ENCODE peak calls at places on chromosome 11, in nine cellular contexts. M is prostate gland, R is endothelial cell of umbilical vein, O is sigmoid colon, B is GM23338, L is K562, S is HL-60, U is esophagus muscularis mucosa, P is spleen. N is an unnamed sample.

GRCh38 chr11:120125005-120125404 is 12.9 kb downstream of the TRIM29 start:
- DNase-seq in M (no peak), R (no peak), O (no peak), B (no peak), L (peak), S (no peak), U (no peak), P (no peak), N (peak)

GRCh38 chr11:123235117-123235686 is 40.2 kb upstream of the CLMP start:
- DNase-seq in M (no peak), R (peak), O (peak), B (peak), L (peak), S (no peak), U (no peak), P (peak), N (peak)

GRCh38 chr11:92830382-92831148 is 138.9 kb upstream of the MTNR1B start:
- DNase-seq in M (no peak), R (no peak), O (no peak), B (no peak), L (no peak), S (no peak), U (no peak), P (no peak), N (no peak)

GRCh38 chr11:58286249-58286648 is 18.2 kb upstream of the OR10W1 start:
- DNase-seq in M (no peak), R (peak), O (no peak), B (peak), L (peak), S (peak), U (no peak), P (no peak), N (no peak)

GRCh38 chr11:12175694-12176241 is 65.4 kb downstream of the MICAL2 start:
- DNase-seq in M (no peak), R (peak), O (no peak), B (no peak), L (no peak), S (no peak), U (no peak), P (no peak), N (no peak)

GRCh38 chr11:19763315-19763714 is 50.7 kb downstream of the NAV2 start:
- DNase-seq in M (no peak), R (peak), O (no peak), B (no peak), L (no peak), S (no peak), U (no peak), P (no peak), N (no peak)

GRCh38 chr11:123487157-123487744 is 57.2 kb downstream of the GRAMD1B start:
- DNase-seq in M (no peak), R (no peak), O (no peak), B (no peak), L (no peak), S (no peak), U (no peak), P (no peak), N (no peak)

GRCh38 chr11:2561283-2562180 is 116.7 kb downstream of the KCNQ1 start:
- DNase-seq in M (no peak), R (no peak), O (peak), B (no peak), L (no peak), S (peak), U (no peak), P (peak), N (no peak)

GRCh38 chr11:44773351-44773965 is 46.7 kb downstream of the TSPAN18 start:
- DNase-seq in M (no peak), R (no peak), O (no peak), B (no peak), L (no peak), S (no peak), U (no peak), P (peak), N (no peak)

GRCh38 chr11:129813216-129813791 is 2.3 kb upstream of the TMEM45B start:
- DNase-seq in M (no peak), R (no peak), O (no peak), B (no peak), L (no peak), S (no peak), U (no peak), P (no peak), N (no peak)

GRCh38 chr11:69801513-69802335 is 17.5 kb downstream of the FGF3 start:
- DNase-seq in M (no peak), R (peak), O (no peak), B (peak), L (peak), S (no peak), U (no peak), P (no peak), N (no peak)

GRCh38 chr11:79121351-79121750 is 319.5 kb downstream of the TENM4 start:
- DNase-seq in M (no peak), R (no peak), O (no peak), B (no peak), L (no peak), S (no peak), U (peak), P (no peak), N (no peak)

GRCh38 chr11:69368119-69368880 is 74.3 kb downstream of the MYEOV start:
- DNase-seq in M (no peak), R (no peak), O (peak), B (no peak), L (no peak), S (no peak), U (peak), P (peak), N (no peak)

GRCh38 chr11:32899423-32899822 is 6.8 kb downstream of the QSER1 start:
- DNase-seq in M (no peak), R (no peak), O (no peak), B (no peak), L (no peak), S (no peak), U (no peak), P (no peak), N (no peak)

GRCh38 chr11:64444838-64445441 is 86.0 kb downstream of the RPS6KA4 start:
- DNase-seq in M (no peak), R (no peak), O (peak), B (peak), L (peak), S (peak), U (no peak), P (peak), N (peak)

GRCh38 chr11:59776210-59777066 is 21.3 kb downstream of the STX3 start:
- DNase-seq in M (peak), R (peak), O (no peak), B (no peak), L (peak), S (no peak), U (no peak), P (no peak), N (no peak)

GRCh38 chr11:127056338-127056971 is 55.9 kb upstream of the KIRREL3 start:
- DNase-seq in M (no peak), R (no peak), O (no peak), B (no peak), L (peak), S (no peak), U (no peak), P (no peak), N (no peak)

GRCh38 chr11:2208691-2209369 is 37.2 kb upstream of the TH start:
- DNase-seq in M (peak), R (no peak), O (peak), B (peak), L (no peak), S (no peak), U (no peak), P (peak), N (peak)

GRCh38 chr11:44905131-44905866 is 45.4 kb downstream of the TP53I11 start:
- DNase-seq in M (no peak), R (no peak), O (no peak), B (no peak), L (no peak), S (no peak), U (no peak), P (no peak), N (no peak)

GRCh38 chr11:27571151-27571840 is 64.7 kb upstream of the LIN7C start:
- DNase-seq in M (no peak), R (no peak), O (no peak), B (peak), L (no peak), S (no peak), U (no peak), P (no peak), N (no peak)

GRCh38 chr11:109062445-109062844 is 359.5 kb upstream of the C11orf87 start:
- DNase-seq in M (no peak), R (no peak), O (no peak), B (no peak), L (no peak), S (no peak), U (no peak), P (no peak), N (no peak)

GRCh38 chr11:90241414-90241813 is 18.6 kb upstream of the CHORDC1 start:
- DNase-seq in M (no peak), R (no peak), O (no peak), B (no peak), L (peak), S (no peak), U (no peak), P (no peak), N (no peak)

GRCh38 chr11:112580864-112581263 is 320.2 kb upstream of the PLET1 start:
- DNase-seq in M (no peak), R (no peak), O (no peak), B (no peak), L (no peak), S (no peak), U (peak), P (no peak), N (no peak)

GRCh38 chr11:74037309-74037708 is 28.4 kb upstream of the UCP3 start:
- DNase-seq in M (no peak), R (no peak), O (no peak), B (no peak), L (no peak), S (no peak), U (no peak), P (no peak), N (no peak)

GRCh38 chr11:78196661-78197091 is 8.0 kb downstream of the USP35 start:
- DNase-seq in M (no peak), R (no peak), O (no peak), B (no peak), L (no peak), S (no peak), U (no peak), P (peak), N (no peak)

GRCh38 chr11:126113515-126113957 is 50.9 kb upstream of the CDON start:
- DNase-seq in M (peak), R (peak), O (peak), B (no peak), L (no peak), S (no peak), U (no peak), P (peak), N (peak)

GRCh38 chr11:120517390-120518315 is 6.1 kb downstream of the GRIK4 start:
- DNase-seq in M (no peak), R (peak), O (peak), B (no peak), L (no peak), S (no peak), U (no peak), P (peak), N (no peak)

GRCh38 chr11:3153291-3153861 is 11.7 kb downstream of the OSBPL5 start:
- DNase-seq in M (no peak), R (no peak), O (peak), B (no peak), L (no peak), S (peak), U (no peak), P (peak), N (no peak)

GRCh38 chr11:112173152-112173551 is 2.2 kb upstream of the BCO2 start:
- DNase-seq in M (no peak), R (no peak), O (no peak), B (no peak), L (no peak), S (no peak), U (no peak), P (no peak), N (no peak)

GRCh38 chr11:103091024-103091423 is 936 bp downstream of the DCUN1D5 start:
- DNase-seq in M (no peak), R (peak), O (no peak), B (peak), L (no peak), S (peak), U (no peak), P (no peak), N (no peak)

GRCh38 chr11:18452927-18453326 is 2.7 kb upstream of the LDHAL6A start:
- DNase-seq in M (no peak), R (no peak), O (no peak), B (no peak), L (no peak), S (no peak), U (no peak), P (no peak), N (no peak)

GRCh38 chr11:93567406-93567819 is 24.2 kb upstream of the SMCO4 start:
- DNase-seq in M (peak), R (no peak), O (peak), B (no peak), L (no peak), S (no peak), U (no peak), P (no peak), N (peak)

DNA sequence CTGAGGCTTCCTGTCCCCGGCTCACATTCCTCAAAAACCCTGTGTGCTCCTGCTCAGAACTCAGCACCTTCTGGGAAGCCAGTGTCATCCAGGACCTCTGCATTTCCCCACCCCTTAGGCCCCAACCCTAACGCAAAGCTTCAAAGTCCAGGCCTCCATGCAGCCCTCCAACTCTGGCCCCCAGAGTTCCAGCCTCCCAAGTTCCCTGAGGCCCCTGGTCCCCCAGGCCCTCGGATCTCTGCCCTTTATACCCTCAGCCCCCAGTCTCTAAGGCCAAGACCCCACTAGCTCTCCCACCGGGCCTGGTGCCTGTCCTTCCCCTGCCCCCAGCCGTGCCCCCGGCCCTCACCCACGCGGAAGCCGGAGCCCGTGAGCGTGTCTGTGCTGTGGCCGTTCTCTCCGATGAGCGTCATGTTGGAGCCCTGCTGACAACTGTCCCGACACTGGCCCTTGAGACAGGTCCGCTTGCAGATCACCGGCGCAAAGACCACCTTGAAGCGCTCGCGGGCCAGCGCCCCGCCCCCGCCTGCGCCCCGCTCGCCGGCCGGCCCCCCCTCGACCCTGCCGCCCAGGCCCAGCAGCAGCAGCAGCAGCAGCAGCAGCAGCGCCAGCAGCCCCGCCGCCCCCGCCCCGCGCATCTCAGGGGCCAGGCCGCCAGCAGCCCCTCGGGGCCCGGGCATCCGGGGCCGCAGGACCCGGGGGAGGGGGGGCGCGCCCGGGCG is 718 bp downstream of the LTBP3 start:
- DNase-seq in M (no peak), R (peak), O (peak), B (no peak), L (no peak), S (no peak), U (no peak), P (peak), N (no peak)
- TF ChIP-seq POLR2AphosphoS5 in M (no peak), R (no peak), O (no peak), B (no peak), L (no peak), S (no peak), U (no peak), P (no peak), N (no peak)

DNA sequence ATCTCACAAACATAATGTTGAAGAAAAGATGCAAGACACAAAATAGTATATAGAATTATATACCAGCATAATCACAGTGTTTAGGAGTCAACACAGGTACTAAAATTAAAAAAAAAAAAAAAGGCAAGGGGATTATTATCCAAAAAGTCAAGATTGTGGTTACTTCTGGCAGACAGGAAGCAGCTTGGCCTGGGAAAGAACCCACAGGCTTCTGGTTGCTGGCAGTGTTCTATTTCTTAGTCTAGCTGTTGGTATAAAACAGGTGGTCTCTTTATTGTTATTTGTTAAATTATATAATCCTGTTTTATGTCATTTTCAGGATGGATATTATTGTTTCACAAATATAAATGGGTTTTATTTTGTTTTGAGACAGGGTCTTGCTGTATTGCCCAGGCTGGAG is 54.0 kb downstream of the C11orf58 start:
- DNase-seq in M (no peak), R (peak), O (no peak), B (no peak), L (no peak), S (no peak), U (no peak), P (peak), N (no peak)
- H3K4me3 ChIP-seq in M (no peak), R (no peak), O (no peak), B (no peak), L (no peak), S (no peak), U (no peak), P (no peak), N (no peak)

DNA sequence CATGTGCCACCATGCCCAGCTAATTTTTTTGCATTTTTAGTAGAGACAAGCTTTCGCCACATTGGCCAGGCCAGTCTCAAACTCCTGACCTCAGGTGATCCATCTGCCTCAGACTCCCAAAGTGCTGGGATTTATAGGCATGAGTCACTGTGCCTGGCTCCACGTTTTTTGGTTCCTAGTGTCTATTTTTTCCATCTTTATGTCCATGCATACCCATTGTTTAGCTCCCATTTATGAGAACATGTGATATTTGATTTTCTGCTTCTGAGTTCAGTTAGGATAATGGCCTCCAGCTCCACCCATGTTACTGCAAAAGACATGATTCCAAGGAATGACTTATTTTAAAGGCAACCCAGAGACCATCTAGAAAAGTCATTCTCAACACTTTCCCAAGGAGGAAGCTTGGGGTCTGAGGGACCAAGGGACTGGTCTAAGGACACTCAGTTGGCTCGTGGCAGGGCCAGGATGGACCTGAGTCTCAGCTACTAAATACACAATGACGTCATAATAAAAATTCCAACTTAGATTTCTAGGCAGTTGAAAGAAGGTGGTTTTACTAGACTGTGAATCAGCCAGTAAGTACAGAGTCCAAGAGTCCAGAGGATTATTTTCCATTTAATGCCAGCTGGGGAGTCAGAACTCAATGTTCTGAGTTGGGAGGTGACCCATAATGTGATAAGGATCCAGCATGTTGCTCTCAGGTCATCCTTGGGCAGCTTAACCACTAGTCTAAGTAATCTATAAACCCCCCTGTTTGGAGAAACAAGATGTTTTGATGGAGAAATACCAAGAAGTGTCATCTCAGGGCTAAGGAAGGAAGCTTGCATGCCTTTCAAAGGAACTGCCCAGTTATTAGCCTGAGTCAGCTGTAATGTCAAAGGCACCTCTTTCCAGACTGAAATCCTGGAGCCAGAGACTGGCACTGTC is 39.4 kb downstream of the ABTB2 start:
- DNase-seq in M (no peak), R (no peak), O (no peak), B (no peak), L (no peak), S (no peak), U (no peak), P (no peak), N (no peak)
- H3K27ac ChIP-seq in M (no peak), R (no peak), O (peak), B (peak), L (no peak), S (no peak), U (no peak), P (no peak), N (no peak)

GRCh38 chr11:95093548-95093947 is 3.9 kb downstream of the ENDOD1 start:
- DNase-seq in M (no peak), R (no peak), O (no peak), B (no peak), L (no peak), S (no peak), U (no peak), P (no peak), N (no peak)

GRCh38 chr11:95092549-95093324 is 3.1 kb downstream of the ENDOD1 start:
- DNase-seq in M (no peak), R (peak), O (no peak), B (peak), L (peak), S (no peak), U (no peak), P (no peak), N (no peak)

GRCh38 chr11:95097209-95097608 is 7.6 kb downstream of the ENDOD1 start:
- DNase-seq in M (no peak), R (no peak), O (no peak), B (no peak), L (no peak), S (no peak), U (no peak), P (no peak), N (no peak)

GRCh38 chr11:95098826-95099225 is 9.2 kb downstream of the ENDOD1 start:
- DNase-seq in M (no peak), R (no peak), O (no peak), B (no peak), L (no peak), S (no peak), U (no peak), P (no peak), N (no peak)

GRCh38 chr11:95095858-95096587 is 6.4 kb downstream of the ENDOD1 start:
- DNase-seq in M (no peak), R (peak), O (no peak), B (no peak), L (no peak), S (no peak), U (no peak), P (no peak), N (no peak)
- TF ChIP-seq POLR2AphosphoS5 in M (no peak), R (no peak), O (no peak), B (no peak), L (no peak), S (no peak), U (no peak), P (no peak), N (no peak)

DNA sequence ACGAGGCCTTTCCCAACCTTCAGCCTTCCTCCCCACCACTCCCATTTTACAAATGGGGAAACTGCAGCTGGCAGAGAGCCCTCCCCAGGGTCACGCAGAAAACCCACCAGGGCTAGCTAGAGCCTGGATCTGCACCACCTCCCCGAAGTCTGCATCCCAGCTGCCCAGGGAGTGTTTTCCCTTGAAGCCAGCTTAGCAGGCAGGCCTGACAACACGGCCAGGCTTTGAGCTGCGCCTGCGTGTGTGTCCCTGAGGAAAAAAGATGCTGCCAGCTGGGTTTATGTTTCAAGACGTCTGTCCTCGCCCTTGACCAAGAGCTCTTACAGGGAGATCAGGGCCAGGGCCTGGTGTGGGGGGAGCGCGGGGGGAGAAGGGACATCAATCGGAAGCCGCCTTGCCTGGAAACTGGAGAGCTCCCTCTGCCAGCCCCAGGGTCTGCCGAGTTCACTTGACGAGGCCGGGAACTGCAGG is 20.3 kb downstream of the WNT11 start:
- DNase-seq in M (no peak), R (no peak), O (no peak), B (no peak), L (no peak), S (no peak), U (no peak), P (no peak), N (peak)
- H3K4me3 ChIP-seq in M (no peak), R (no peak), O (no peak), B (no peak), L (no peak), S (no peak), U (no peak), P (no peak), N (no peak)

GRCh38 chr11:15670520-15671070 is 555.9 kb downstream of the INSC start:
- DNase-seq in M (no peak), R (no peak), O (no peak), B (no peak), L (peak), S (no peak), U (peak), P (no peak), N (no peak)
- H3K27ac ChIP-seq in M (no peak), R (no peak), O (no peak), B (no peak), L (no peak), S (no peak), U (no peak), P (no peak), N (no peak)

GRCh38 chr11:132220464-132220863 is 850.0 kb downstream of the NTM start:
- DNase-seq in M (no peak), R (no peak), O (no peak), B (no peak), L (no peak), S (no peak), U (no peak), P (no peak), N (no peak)
- TF ChIP-seq POLR2AphosphoS5 in M (no peak), R (no peak), O (no peak), B (no peak), L (no peak), S (no peak), U (no peak), P (no peak), N (no peak)

N was measured in breast epithelium.